ENCODE peak calls at places on chromosomes 11 and 22, in six cellular contexts. U is GM12878, L is H1, S is K562, W is HepG2, D is GM12891. C is an unnamed sample.
A peak's percentile ranks its signal among the peaks of the same experiment; 100 is the strongest.

GRCh38 chr11:3169235-3169951 is 4.3 kb upstream of the OSBPL5 start:
- DNase-seq in U (no peak), L (no peak), S (peak; percentile 80), W (no peak), D (peak; percentile 9), C (no peak)

GRCh38 chr11:27040302-27041115 is at the start of gene BBOX1:
- DNase-seq in U (no peak), L (no peak), S (no peak), W (no peak), D (no peak), C (no peak)

GRCh38 chr11:64484308-64485061 is 106.5 kb upstream of the SLC22A12 start:
- DNase-seq in U (no peak), L (no peak), S (no peak), W (no peak), D (no peak), C (no peak)

GRCh38 chr11:77409046-77409445 is 64.8 kb downstream of the PAK1 start:
- DNase-seq in U (no peak), L (no peak), S (no peak), W (no peak), D (no peak), C (no peak)

GRCh38 chr11:10029386-10030121 is 264.5 kb downstream of the SBF2 start:
- DNase-seq in U (no peak), L (no peak), S (no peak), W (no peak), D (no peak), C (no peak)

GRCh38 chr11:296976-297665 is 2.2 kb downstream of the IFITM5 start:
- DNase-seq in U (no peak), L (no peak), S (no peak), W (no peak), D (no peak), C (no peak)

GRCh38 chr22:37229012-37229804 is 14.9 kb downstream of the RAC2 start:
- DNase-seq in U (no peak), L (no peak), S (peak; percentile 41), W (no peak), D (no peak), C (no peak)

GRCh38 chr22:37485006-37485713 is 1.0 kb downstream of the MFNG start:
- DNase-seq in U (no peak), L (no peak), S (no peak), W (no peak), D (peak; percentile 68), C (peak; percentile 56)

GRCh38 chr11:79062814-79063762 is 377.7 kb downstream of the TENM4 start:
- DNase-seq in U (no peak), L (peak; percentile 31), S (peak; percentile 17), W (peak; percentile 18), D (no peak), C (no peak)

GRCh38 chr11:103085758-103086365 is 6.1 kb downstream of the DCUN1D5 start:
- DNase-seq in U (no peak), L (no peak), S (no peak), W (no peak), D (no peak), C (no peak)

GRCh38 chr11:125251956-125252355 is 87.4 kb downstream of the PKNOX2 start:
- DNase-seq in U (no peak), L (no peak), S (no peak), W (no peak), D (no peak), C (no peak)

GRCh38 chr11:113796663-113797259 is 17.2 kb downstream of the CLDN25 start:
- DNase-seq in U (no peak), L (no peak), S (peak; percentile 55), W (peak; percentile 39), D (no peak), C (no peak)

GRCh38 chr22:39343259-39344045 is 6.3 kb upstream of the SYNGR1 start:
- DNase-seq in U (peak; percentile 36), L (peak; percentile 34), S (peak; percentile 43), W (peak; percentile 70), D (no peak), C (no peak)

GRCh38 chr11:67563354-67564114 is 20.1 kb upstream of the GSTP1 start:
- DNase-seq in U (no peak), L (no peak), S (no peak), W (no peak), D (no peak), C (no peak)

GRCh38 chr11:118910309-118911112 is 15.2 kb downstream of the BCL9L start:
- DNase-seq in U (no peak), L (no peak), S (peak; percentile 80), W (peak; percentile 75), D (no peak), C (no peak)

GRCh38 chr11:46361283-46362145 is 14.3 kb downstream of the DGKZ start:
- DNase-seq in U (peak; percentile 44), L (no peak), S (peak; percentile 49), W (no peak), D (peak; percentile 97), C (peak; percentile 97)

GRCh38 chr11:110793556-110793955 is 81.3 kb upstream of the ARHGAP20 start:
- DNase-seq in U (no peak), L (no peak), S (no peak), W (no peak), D (no peak), C (no peak)

GRCh38 chr11:41449483-41450050 is 9.9 kb downstream of the LRRC4C start:
- DNase-seq in U (no peak), L (no peak), S (no peak), W (no peak), D (no peak), C (no peak)

GRCh38 chr11:1978865-1979473 is 18.7 kb downstream of the H19 start:
- DNase-seq in U (no peak), L (no peak), S (no peak), W (no peak), D (no peak), C (no peak)

GRCh38 chr11:19646921-19647320 is 65.7 kb upstream of the NAV2 start:
- DNase-seq in U (no peak), L (no peak), S (no peak), W (no peak), D (no peak), C (no peak)

GRCh38 chr11:9489366-9489765 is 28.6 kb downstream of the ZNF143 start:
- DNase-seq in U (no peak), L (no peak), S (no peak), W (no peak), D (no peak), C (no peak)

GRCh38 chr11:111419641-111420327 is 40.7 kb upstream of the POU2AF1 start:
- DNase-seq in U (no peak), L (no peak), S (no peak), W (no peak), D (no peak), C (no peak)

GRCh38 chr22:30267382-30268302 is 991 bp upstream of the OSM start:
- DNase-seq in U (no peak), L (no peak), S (no peak), W (no peak), D (no peak), C (no peak)

GRCh38 chr11:47177229-47177845 is 658 bp upstream of the ARFGAP2 start:
- DNase-seq in U (peak; percentile 71), L (no peak), S (peak; percentile 62), W (peak; percentile 79), D (peak; percentile 76), C (peak; percentile 57)

GRCh38 chr22:19810381-19811141 is 44.1 kb downstream of the GNB1L start:
- DNase-seq in U (no peak), L (no peak), S (no peak), W (no peak), D (no peak), C (peak; percentile 18)

GRCh38 chr11:440065-441042 is 1.5 kb downstream of the ANO9 start:
- DNase-seq in U (no peak), L (no peak), S (peak; percentile 58), W (peak; percentile 32), D (no peak), C (no peak)

GRCh38 chr11:325796-326591 is 5.3 kb upstream of the IFITM3 start:
- DNase-seq in U (no peak), L (no peak), S (peak; percentile 3), W (no peak), D (no peak), C (no peak)

GRCh38 chr22:35257321-35258143 is at the start of gene HMGXB4:
- DNase-seq in U (peak; percentile 38), L (peak; percentile 51), S (peak; percentile 88), W (peak; percentile 76), D (peak; percentile 84), C (peak; percentile 79)

GRCh38 chr22:35258144-35258988 is 1.1 kb downstream of the HMGXB4 start:
- DNase-seq in U (no peak), L (no peak), S (peak; percentile 12), W (no peak), D (no peak), C (peak; percentile 11)

GRCh38 chr22:35257002-35257320 is 332 bp upstream of the HMGXB4 start:
- DNase-seq in U (no peak), L (no peak), S (no peak), W (no peak), D (no peak), C (no peak)

GRCh38 chr22:35253946-35254345 is 3.3 kb upstream of the HMGXB4 start:
- DNase-seq in U (no peak), L (no peak), S (no peak), W (no peak), D (no peak), C (no peak)
- TF ChIP-seq POLR2AphosphoS5 in U (no peak), L (no peak), S (no peak), W (no peak), D (no peak), C (no peak)

DNA sequence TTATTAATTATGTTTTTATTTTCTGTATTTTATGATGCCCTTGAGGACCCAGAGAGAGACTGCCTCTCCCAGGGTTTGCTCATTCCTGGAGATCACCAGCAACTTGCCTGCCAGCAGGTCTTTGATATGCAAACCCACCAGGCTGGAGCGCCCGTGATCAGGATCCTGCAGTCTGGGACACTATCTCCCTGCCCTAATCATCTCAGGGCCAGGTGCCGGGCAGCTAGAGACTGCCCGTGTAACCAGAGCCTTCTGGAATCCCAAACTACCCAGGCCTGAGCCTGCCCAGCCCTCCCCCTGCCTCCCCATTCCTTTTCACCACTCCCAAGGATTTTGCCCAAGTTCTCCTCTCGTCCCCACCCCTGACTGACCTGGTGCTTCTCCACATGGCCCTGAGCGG is 52.2 kb upstream of the B3GAT1 start:
- DNase-seq in U (no peak), L (no peak), S (no peak), W (no peak), D (no peak), C (no peak)
- TF ChIP-seq POLR2A in U (no peak), L (no peak), S (no peak), W (no peak), D (no peak), C (no peak)

GRCh38 chr11:6606471-6607189 is 3.1 kb downstream of the ILK start:
- DNase-seq in U (no peak), L (peak; percentile 90), S (peak; percentile 70), W (peak; percentile 97), D (no peak), C (no peak)
- TF ChIP-seq TAF1 in U (no peak), L (peak; percentile 63), S (peak; percentile 34), W (peak; percentile 31), D (peak; percentile 12), C (no peak)

DNA sequence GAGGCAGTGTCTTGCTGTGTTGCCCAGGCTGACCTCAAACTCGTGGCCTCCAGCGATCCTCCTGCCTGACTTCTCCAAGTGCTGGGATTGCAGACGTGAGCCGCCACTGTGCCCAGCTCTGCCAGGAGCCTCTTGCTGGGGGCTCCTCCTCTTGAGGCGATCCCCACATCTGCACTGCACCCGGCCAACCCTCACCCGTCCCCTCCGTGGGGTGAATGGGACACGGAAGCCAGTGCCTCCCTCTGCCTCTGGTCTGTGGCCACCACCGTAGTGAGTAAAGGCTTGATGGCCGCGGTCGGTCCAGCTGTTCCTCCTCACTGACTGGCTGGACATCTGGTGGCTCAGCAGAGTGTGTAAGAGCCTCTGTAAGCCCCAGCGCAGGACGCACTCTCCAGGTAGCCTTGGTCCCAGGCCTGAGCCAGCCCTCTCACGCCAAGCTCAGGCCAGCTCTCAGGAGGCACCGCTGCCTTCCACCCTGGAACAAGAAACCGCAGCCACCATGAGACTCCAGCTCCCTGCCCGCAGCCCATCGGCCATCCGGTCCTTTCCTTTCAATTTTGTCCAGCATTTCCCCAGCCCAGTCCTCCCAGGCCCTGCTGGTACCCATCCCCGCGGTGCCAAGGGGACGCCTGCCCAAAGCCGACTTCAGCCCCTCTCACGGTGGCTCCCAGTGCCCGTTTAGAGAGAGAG is 100.3 kb downstream of the BRD1 start:
- DNase-seq in U (no peak), L (no peak), S (no peak), W (no peak), D (no peak), C (no peak)
- TF ChIP-seq POLR2AphosphoS5 in U (no peak), L (no peak), S (no peak), W (no peak), D (no peak), C (no peak)

C was measured in GM12892.